ENCODE peak calls at places on chromosomes 1 and 21, in six cellular contexts. H is SJSA1; M is PC-3; K is pancreas; G is CD8-positive, alpha-beta T cell; S is Panc1. P is an unnamed sample. For H3K4me1, the result is how much of the 10 kb centered on the place peaks cover.

GRCh38 chr21:27586326-27586725 is 619.4 kb upstream of the ADAMTS5 start:
- DNase-seq in G (no peak), M (no peak), S (no peak), H (no peak), K (no peak), P (no peak)

GRCh38 chr1:243623831-243624230 is 226.2 kb downstream of the AKT3 start:
- DNase-seq in S (no peak), H (peak), M (peak), G (no peak), K (no peak), P (no peak)

GRCh38 chr1:70685300-70686286 is 274.5 kb downstream of the CTH start:
- DNase-seq in S (peak), H (peak), M (peak), K (peak), G (no peak), P (peak)

GRCh38 chr21:45963225-45963555 is 18.4 kb upstream of the COL6A1 start:
- DNase-seq in H (no peak), M (no peak), G (no peak), S (no peak), K (no peak), P (no peak)

GRCh38 chr1:16075337-16076002 is 2.0 kb upstream of the FAM131C start:
- DNase-seq in M (peak), G (no peak), S (no peak), K (no peak), H (no peak), P (peak)

GRCh38 chr1:214830956-214831355 is 228.0 kb downstream of the CENPF start:
- DNase-seq in M (no peak), S (no peak), G (no peak), K (no peak), H (no peak), P (no peak)

GRCh38 chr1:230977781-230978490 is 725 bp downstream of the TTC13 start:
- DNase-seq in H (peak), M (peak), K (peak), G (no peak), S (no peak), P (peak)

GRCh38 chr1:51237714-51238403 is 1.8 kb downstream of the RNF11 start:
- DNase-seq in M (peak), H (peak), G (no peak), S (no peak), K (no peak), P (no peak)

GRCh38 chr1:109548321-109549267 is at the start of gene GNAI3:
- DNase-seq in M (peak), H (peak), K (peak), S (peak), G (peak), P (peak)

GRCh38 chr1:31498376-31499040 is 77.8 kb upstream of the TINAGL1 start:
- DNase-seq in H (no peak), K (no peak), G (no peak), M (no peak), S (no peak), P (no peak)

GRCh38 chr21:22791986-22792560 is 1793.9 kb downstream of the NCAM2 start:
- DNase-seq in G (no peak), H (peak), M (peak), S (peak), K (no peak), P (no peak)

DNA sequence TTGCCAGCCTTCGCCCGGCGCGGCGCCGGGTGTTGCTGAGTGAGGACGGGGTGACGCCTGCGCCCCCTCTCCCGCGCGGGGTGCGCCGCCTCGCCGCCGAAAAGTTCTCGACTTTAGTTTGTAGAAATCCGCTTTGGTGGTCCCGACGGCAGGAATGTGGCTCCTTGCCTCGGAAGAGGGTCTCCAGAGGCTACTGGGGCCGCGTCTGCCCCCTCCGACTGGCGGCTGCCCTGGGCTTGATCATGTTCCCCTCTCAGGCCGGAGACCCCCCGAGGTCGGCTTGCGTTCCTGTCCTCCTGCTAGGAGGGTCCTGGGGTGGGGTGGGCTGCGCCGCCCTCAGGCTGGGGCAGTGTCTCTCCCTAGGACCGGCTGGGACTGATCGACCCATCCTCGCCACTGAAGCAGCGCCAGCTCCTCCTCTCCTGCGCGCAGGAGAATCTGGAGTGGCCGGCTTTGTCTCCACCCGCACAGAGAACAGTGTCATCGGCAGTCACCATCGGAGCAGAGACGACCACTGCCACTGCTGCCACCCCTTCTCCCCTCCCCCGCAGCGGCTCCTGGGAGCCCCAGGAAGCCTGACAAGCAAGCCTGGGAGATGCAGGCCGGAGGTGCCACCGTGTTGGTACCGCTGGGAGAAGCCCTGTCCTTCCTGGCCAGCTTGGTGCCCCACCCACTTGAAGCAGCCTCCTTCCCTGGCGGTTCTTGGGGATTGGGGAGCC is 554 bp upstream of the SLC30A2 start:
- DNase-seq in K (peak), M (no peak), S (no peak), G (no peak), H (no peak), P (peak)
- H3K27ac ChIP-seq in K (peak), M (no peak), S (no peak), G (no peak), H (no peak), P (no peak)

DNA sequence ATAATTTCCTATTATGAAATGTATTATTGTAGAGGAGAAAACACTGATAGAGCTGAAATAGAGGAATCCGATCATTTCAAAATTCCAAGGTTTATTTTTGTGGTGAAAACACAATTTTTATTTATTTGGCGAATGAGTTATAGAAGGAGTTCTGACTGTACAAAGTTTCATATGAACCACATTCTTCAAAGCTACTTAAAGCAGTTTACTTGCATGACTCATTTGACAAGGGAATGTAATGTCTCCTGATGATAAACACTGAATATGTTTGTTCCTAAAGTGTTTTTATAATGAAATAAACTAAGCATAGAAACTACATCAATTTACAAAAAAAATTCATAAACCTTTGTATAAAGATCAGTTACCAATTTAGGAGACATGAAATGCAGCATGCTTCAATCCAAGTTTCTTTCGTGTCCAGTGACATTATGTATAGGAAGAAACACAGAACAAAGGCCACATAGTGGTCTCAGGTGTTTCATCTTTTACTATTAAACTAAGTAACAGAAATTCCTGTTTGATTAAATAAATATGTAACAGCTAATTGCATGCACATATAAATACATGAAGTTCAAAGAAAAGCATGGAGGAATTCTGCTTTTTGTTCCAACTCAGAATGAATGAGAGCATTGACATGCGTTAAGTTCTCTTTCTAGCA is 2.4 kb downstream of the PRKACB start:
- DNase-seq in H (peak), S (peak), K (no peak), G (no peak), M (peak), P (no peak)
- H3K4me3 ChIP-seq in H (no peak), S (no peak), K (peak), G (peak), M (peak), P (no peak)

GRCh38 chr1:64892576-64893573 is 73.5 kb downstream of the JAK1 start:
- DNase-seq in S (no peak), M (no peak), G (no peak), H (no peak), K (no peak), P (no peak)

GRCh38 chr1:64893921-64894320 is 72.4 kb downstream of the JAK1 start:
- DNase-seq in S (no peak), G (no peak), H (no peak), M (no peak), K (no peak), P (no peak)

GRCh38 chr1:64896546-64896945 is 69.8 kb downstream of the JAK1 start:
- DNase-seq in M (no peak), S (no peak), H (no peak), G (no peak), K (no peak), P (no peak)

GRCh38 chr1:64894438-64895196 is 71.7 kb downstream of the JAK1 start:
- DNase-seq in K (no peak), S (no peak), G (no peak), M (peak), H (no peak), P (no peak)

DNA sequence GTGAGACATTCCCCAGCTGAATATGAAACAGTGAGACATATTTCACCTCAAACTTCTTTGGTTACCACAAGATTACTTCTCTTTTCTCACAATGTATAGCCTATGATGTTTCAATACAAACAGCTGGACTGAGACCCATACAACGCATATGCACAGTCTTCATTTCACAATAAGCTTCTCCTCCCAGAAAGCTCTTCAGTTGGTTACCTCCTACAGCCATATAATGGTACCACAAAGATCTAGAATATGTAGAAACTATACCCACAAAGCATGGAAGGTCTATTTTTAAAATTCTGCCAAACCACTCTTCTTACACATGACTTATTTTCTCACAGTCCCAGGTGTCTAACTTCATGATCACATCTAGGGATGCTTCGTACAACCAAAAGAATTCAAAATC is 70.8 kb downstream of the JAK1 start:
- DNase-seq in H (no peak), G (no peak), K (no peak), M (no peak), S (no peak), P (no peak)
- H3K4me1 ChIP-seq in H (under half), G (half or more), K (under half), M (under half), S (half or more), P (under half)

GRCh38 chr1:10510520-10511493 is 36.1 kb downstream of the PEX14 start:
- DNase-seq in G (peak), M (peak), H (peak), K (no peak), S (peak), P (no peak)
- H3K27ac ChIP-seq in G (peak), M (peak), H (peak), K (no peak), S (peak), P (no peak)

GRCh38 chr1:19646366-19646765 is 2.3 kb downstream of the NBL1 start:
- DNase-seq in M (peak), G (no peak), H (no peak), K (no peak), S (no peak), P (peak)
- H3K4me3 ChIP-seq in M (no peak), G (no peak), H (no peak), K (peak), S (peak), P (no peak)

DNA sequence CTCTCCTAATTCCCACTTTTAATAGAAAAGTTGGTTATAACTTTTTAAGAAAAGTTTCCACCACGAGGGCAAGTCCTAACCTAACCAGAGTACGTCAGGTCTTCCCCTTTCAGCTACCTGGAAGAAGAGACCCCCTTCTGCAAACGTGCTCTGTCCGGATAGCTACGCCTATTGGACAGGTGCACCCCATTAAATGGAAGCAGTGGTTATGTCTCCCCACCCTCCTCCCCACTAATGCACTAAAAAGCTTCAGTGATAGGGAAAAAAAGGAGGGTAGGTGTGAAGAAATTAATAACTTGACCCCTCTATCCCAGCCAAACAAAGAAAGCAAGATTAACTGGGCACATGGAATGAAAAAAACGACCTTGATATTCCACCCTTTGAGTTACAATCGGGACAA is 7.7 kb downstream of the GLUL start:
- DNase-seq in G (no peak), K (no peak), S (no peak), M (no peak), H (no peak), P (no peak)
- H3K4me1 ChIP-seq in G (under half), K (under half), S (under half), M (under half), H (under half), P (under half)

GRCh38 chr1:178126790-178127189 is 32.9 kb downstream of the RASAL2 start:
- DNase-seq in K (no peak), S (peak), G (no peak), H (peak), M (peak), P (no peak)

GRCh38 chr1:178124115-178124514 is 30.2 kb downstream of the RASAL2 start:
- DNase-seq in H (no peak), S (no peak), G (no peak), M (no peak), K (no peak), P (no peak)

GRCh38 chr1:178122283-178122682 is 28.4 kb downstream of the RASAL2 start:
- DNase-seq in S (no peak), G (no peak), H (no peak), K (no peak), M (peak), P (no peak)

GRCh38 chr1:178127482-178127881 is 33.6 kb downstream of the RASAL2 start:
- DNase-seq in K (no peak), H (no peak), M (no peak), G (no peak), S (no peak), P (no peak)

DNA sequence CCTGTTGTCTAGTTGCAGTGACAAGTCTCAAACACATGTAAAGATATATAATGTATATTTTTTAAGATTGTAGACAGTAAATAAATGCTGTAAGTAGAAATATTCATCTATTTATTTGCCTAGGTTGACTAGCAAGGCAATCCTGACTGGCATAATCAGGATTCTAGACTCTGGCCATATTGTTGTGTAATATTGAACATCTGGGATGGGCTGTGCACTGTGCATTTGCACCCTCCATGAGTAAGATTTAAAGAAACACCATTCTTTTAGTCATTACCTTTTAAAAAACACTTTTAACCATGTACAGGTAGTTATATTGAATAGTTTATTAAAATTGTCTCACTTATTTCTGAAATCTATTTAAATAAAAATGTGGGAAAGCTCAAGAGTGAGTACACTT is 32.4 kb downstream of the RASAL2 start:
- DNase-seq in M (no peak), K (no peak), G (no peak), S (no peak), H (no peak), P (no peak)
- H3K27ac ChIP-seq in M (peak), K (no peak), G (no peak), S (peak), H (peak), P (no peak)

GRCh38 chr21:14956826-14957225 is 108.0 kb downstream of the NRIP1 start:
- DNase-seq in G (no peak), K (no peak), S (no peak), M (peak), H (no peak), P (no peak)

GRCh38 chr21:14962217-14962616 is 102.6 kb downstream of the NRIP1 start:
- DNase-seq in M (no peak), G (no peak), S (no peak), H (peak), K (no peak), P (no peak)

GRCh38 chr21:14955936-14956520 is 108.8 kb downstream of the NRIP1 start:
- DNase-seq in M (peak), G (no peak), S (no peak), H (no peak), K (no peak), P (no peak)

GRCh38 chr21:14957836-14958235 is 107.0 kb downstream of the NRIP1 start:
- DNase-seq in H (no peak), S (no peak), G (no peak), K (no peak), M (peak), P (no peak)

DNA sequence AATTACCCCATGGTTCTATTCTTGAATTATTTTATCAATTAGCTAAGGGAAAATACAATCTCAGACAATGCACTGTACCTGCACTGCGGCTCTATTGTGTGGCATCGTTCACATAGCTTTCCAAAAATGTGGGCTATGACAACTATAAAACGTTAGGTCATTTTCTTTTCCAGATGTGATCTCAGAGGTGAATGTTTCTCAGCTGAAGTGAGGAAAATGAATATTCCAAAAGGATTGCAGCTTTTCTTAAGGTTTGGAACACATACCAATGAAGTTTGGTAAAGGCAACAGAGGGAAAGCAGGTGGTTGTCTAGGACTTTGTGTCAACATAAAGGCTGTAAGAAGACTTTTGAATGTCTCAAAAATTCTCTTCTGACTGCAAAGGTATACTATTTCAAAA is 105.5 kb downstream of the NRIP1 start:
- DNase-seq in S (no peak), K (no peak), H (no peak), M (no peak), G (no peak), P (no peak)
- H3K4me3 ChIP-seq in S (no peak), K (no peak), H (no peak), M (no peak), G (no peak), P (no peak)

DNA sequence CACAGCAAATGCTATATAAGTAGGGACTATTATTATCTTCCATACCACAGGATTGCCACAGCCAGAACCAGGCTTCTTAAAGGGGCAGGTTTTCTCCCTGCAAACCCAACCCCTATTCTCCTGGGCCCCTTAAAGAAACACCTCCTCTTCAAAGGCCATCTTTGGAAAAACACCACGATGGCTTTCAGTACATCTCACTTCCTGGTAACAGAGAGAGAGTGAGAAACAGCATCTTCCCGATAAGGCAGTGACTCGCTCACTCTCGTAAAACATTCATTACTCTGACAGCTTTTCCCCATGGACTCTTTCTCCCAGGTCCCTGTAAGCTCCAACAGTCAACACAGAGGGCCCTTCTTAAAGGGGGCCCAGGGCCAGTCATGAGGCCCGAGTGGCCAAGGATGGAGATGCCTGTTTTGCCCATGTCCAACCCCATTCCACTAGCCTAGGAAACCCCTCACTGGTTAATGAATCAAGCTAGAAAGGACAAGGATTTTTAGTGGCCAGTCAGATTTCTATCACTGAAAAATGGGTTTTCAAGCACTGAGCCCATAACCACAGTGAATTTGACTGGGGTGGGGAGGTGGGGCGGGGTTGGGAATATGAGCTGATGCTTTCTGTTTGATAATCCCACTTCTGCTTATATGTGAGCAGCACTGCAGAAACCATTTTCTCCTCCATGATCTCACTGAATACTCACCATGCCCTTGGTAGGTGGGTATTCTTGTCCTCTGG is 3.7 kb upstream of the NAV1 start:
- DNase-seq in G (no peak), M (peak), S (no peak), K (no peak), H (no peak), P (no peak)
- H3K4me1 ChIP-seq in G (under half), M (under half), S (under half), K (under half), H (under half), P (under half)

P was measured in aorta.